ENCODE peak calls at places on chromosomes 7 and 10, in four cellular contexts. X is left lung; G is BJ; V is stimulated activated CD4-positive, alpha-beta T cell treated with anti-CD3 and anti-CD28 coated beads, Interleukin-15, amount 100 ng/mL, for 24 hours. C is an unnamed sample.

GRCh38 chr10:3786295-3786981 is 1.4 kb upstream of the KLF6 start:
- DNase-seq in X (no peak), G (no peak), V (peak), C (no peak)

GRCh38 chr10:7886056-7886455 is 67.8 kb downstream of the TAF3 start:
- DNase-seq in X (no peak), G (no peak), V (no peak), C (no peak)

GRCh38 chr7:50405246-50405645 is 44.9 kb downstream of the FIGNL1 start:
- DNase-seq in X (no peak), G (no peak), V (no peak), C (no peak)

GRCh38 chr7:100837099-100837836 is 9.9 kb upstream of the EPHB4 start:
- DNase-seq in X (peak), G (peak), V (peak), C (peak)

GRCh38 chr10:42953684-42954674 is 122.9 kb upstream of the RET start:
- DNase-seq in X (peak), G (no peak), V (no peak), C (no peak)

GRCh38 chr10:110203500-110204455 is 3.6 kb upstream of the MXI1 start:
- DNase-seq in X (no peak), G (no peak), V (no peak), C (no peak)

GRCh38 chr10:99329891-99330674 is 927 bp downstream of the CNNM1 start:
- DNase-seq in X (no peak), G (no peak), V (peak), C (peak)

GRCh38 chr7:78794101-78794500 is 659.4 kb downstream of the MAGI2 start:
- DNase-seq in X (no peak), G (no peak), V (no peak), C (no peak)

GRCh38 chr7:151012031-151012692 is 12.1 kb downstream of the ATG9B start:
- DNase-seq in X (no peak), G (no peak), V (no peak), C (no peak)

C was measured in GM13977.